ENCODE peak calls at places on chromosome 10, in eight cellular contexts. I is fibroblast of pulmonary artery, B is left ventricle myocardium inferior, K is foreskin fibroblast, G is AG04449, S is SK-N-SH, A is cardiac fibroblast, D is BE2C. O is an unnamed sample.

GRCh38 chr10:87734987-87735827 is 75.5 kb downstream of the PAPSS2 start:
- DNase-seq in I (peak), B (no peak), K (peak), G (no peak), S (peak), A (peak), D (peak), O (peak)

GRCh38 chr10:110632591-110633215 is 11.4 kb upstream of the RBM20 start:
- DNase-seq in I (no peak), B (no peak), K (peak), G (no peak), S (no peak), A (no peak), D (no peak), O (no peak)

GRCh38 chr10:4074559-4075407 is 289.8 kb upstream of the KLF6 start:
- DNase-seq in I (peak), B (peak), K (no peak), G (no peak), S (peak), A (peak), D (peak), O (no peak)

GRCh38 chr10:99235872-99236626 is 397 bp upstream of the HPSE2 start:
- DNase-seq in I (no peak), B (no peak), K (peak), G (no peak), S (peak), A (peak), D (no peak), O (peak)

GRCh38 chr10:15137636-15138035 is 30.9 kb downstream of the NMT2 start:
- DNase-seq in I (peak), B (no peak), K (peak), G (no peak), S (no peak), A (peak), D (no peak), O (no peak)

GRCh38 chr10:65751218-65751617 is 1174.6 kb upstream of the LRRTM3 start:
- DNase-seq in I (no peak), B (no peak), K (no peak), G (no peak), S (no peak), A (no peak), D (no peak), O (no peak)

GRCh38 chr10:1413256-1413655 is 324.1 kb downstream of the ADARB2 start:
- DNase-seq in I (no peak), B (no peak), K (no peak), G (no peak), S (no peak), A (no peak), D (no peak), O (no peak)

GRCh38 chr10:11539191-11539868 is 72.1 kb downstream of the USP6NL start:
- DNase-seq in I (peak), B (no peak), K (peak), G (no peak), S (no peak), A (peak), D (no peak), O (peak)

GRCh38 chr10:63375859-63376258 is 89.9 kb downstream of the JMJD1C start:
- DNase-seq in I (peak), B (no peak), K (peak), G (peak), S (no peak), A (peak), D (no peak), O (no peak)

GRCh38 chr10:17586741-17587720 is 30.1 kb downstream of the HACD1 start:
- DNase-seq in I (peak), B (no peak), K (peak), G (no peak), S (no peak), A (peak), D (no peak), O (no peak)

GRCh38 chr10:118277871-118278270 is 64.3 kb downstream of the FAM204A start:
- DNase-seq in I (no peak), B (no peak), K (no peak), G (no peak), S (no peak), A (no peak), D (no peak), O (no peak)
- TF ChIP-seq CTCF in I (no peak), B (no peak), K (no peak), G (no peak), S (no peak), A (no peak), D (no peak), O (no peak)

GRCh38 chr10:61970182-61971015 is 68.9 kb downstream of the ARID5B start:
- DNase-seq in I (peak), B (no peak), K (peak), G (no peak), S (peak), A (peak), D (peak), O (no peak)
- H3K4me3 ChIP-seq in I (no peak), B (no peak), K (no peak), G (no peak), S (peak), A (no peak), D (peak), O (no peak)

DNA sequence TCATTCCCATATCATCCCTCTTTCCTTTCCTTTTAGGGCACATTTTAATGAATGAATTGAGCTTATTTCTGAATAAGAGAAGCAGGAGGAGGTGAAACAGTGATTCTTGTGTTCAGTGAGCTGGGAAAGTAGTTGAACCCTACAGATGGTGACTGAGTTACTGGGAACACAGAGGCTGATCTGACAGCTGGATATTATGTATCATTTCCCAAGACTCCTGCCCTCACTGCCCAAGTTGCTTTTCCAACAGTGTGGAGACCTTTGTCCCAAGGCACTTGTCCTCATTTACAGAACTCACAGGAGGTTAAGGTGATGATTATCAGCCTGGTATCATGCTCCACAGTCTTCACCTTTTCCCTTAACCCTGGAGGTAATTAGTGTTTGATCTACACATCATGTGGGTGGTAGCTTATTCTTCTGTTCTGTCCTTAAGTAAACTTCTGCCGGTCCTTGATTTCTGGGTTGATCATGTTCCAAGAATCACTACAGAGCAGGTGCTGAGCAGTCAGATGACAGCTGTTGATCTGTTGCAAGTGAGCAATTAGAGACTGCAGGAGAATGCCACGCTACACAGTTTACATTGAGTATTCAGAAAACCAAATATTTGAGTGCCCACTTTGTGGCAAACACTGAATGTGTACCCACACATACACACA is 2.6 kb downstream of the PRLHR start:
- DNase-seq in I (no peak), B (no peak), K (no peak), G (no peak), S (no peak), A (no peak), D (no peak), O (no peak)
- TF ChIP-seq CTCF in I (no peak), B (no peak), K (no peak), G (no peak), S (no peak), A (no peak), D (no peak), O (no peak)

DNA sequence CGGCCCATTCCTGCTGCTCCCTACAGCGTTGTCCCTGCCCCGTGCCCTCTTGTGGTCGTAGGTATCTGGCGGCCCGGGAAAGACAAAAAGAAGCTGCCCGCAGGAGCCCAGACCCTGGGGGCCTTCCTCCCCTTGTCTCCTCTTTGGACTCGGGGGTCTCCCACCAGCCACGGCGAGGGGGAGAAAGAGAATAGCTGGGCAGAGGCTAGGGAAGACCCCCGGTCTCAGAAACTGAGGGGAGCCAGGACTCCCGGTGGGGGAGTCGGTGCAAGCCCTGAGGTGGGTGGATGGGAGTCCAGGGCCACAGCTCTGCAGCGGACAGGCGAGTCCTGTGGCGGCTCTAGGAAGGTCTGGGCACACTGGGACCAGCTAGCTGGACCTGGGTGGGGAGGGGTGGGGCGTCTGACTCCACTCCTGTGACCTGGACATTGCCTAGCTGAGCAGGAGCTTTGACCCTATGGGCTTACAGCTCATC is 1.3 kb upstream of the SH2D4B start:
- DNase-seq in I (no peak), B (no peak), K (no peak), G (no peak), S (no peak), A (no peak), D (no peak), O (no peak)
- H3K4me3 ChIP-seq in I (no peak), B (peak), K (peak), G (no peak), S (no peak), A (no peak), D (no peak), O (peak)

O was measured in endodermal cell.